ENCODE peak calls at places on chromosomes 12 and 14, in eight cellular contexts. S, G, Q, E, F, K, A and I are unnamed samples.

GRCh38 chr12:28340261-28340660 is 150.0 kb downstream of the CCDC91 start:
- DNase-seq in S (no peak), G (no peak), Q (no peak), E (no peak), F (peak), K (no peak), A (no peak), I (no peak)

GRCh38 chr14:81246561-81247270 is 26.0 kb upstream of the GTF2A1 start:
- DNase-seq in S (no peak), G (peak), Q (peak), E (no peak), F (no peak), K (no peak), A (no peak), I (no peak)

GRCh38 chr12:124172646-124173045 is 122.2 kb upstream of the RFLNA start:
- DNase-seq in S (no peak), G (peak), Q (peak), E (no peak), F (no peak), K (no peak), A (no peak), I (no peak)

GRCh38 chr14:37623971-37624370 is 28.5 kb downstream of the TTC6 start:
- DNase-seq in S (no peak), G (no peak), Q (peak), E (no peak), F (no peak), K (no peak), A (no peak), I (no peak)

GRCh38 chr12:94103986-94104385 is 44.4 kb upstream of the PLXNC1 start:
- DNase-seq in S (no peak), G (peak), Q (peak), E (no peak), F (no peak), K (no peak), A (no peak), I (no peak)

GRCh38 chr14:29242755-29243340 is 476.3 kb downstream of the FOXG1 start:
- DNase-seq in S (no peak), G (no peak), Q (no peak), E (no peak), F (no peak), K (no peak), A (no peak), I (no peak)

GRCh38 chr12:57430931-57431566 is at the start of gene R3HDM2:
- DNase-seq in S (peak), G (peak), Q (peak), E (peak), F (peak), K (peak), A (peak), I (peak)

GRCh38 chr12:10136637-10137205 is 6.7 kb upstream of the CLEC7A start:
- DNase-seq in S (no peak), G (no peak), Q (no peak), E (no peak), F (no peak), K (no peak), A (no peak), I (no peak)

GRCh38 chr12:88816201-88816600 is 235.9 kb upstream of the KITLG start:
- DNase-seq in S (no peak), G (peak), Q (no peak), E (no peak), F (no peak), K (no peak), A (no peak), I (no peak)

GRCh38 chr14:53963491-53964227 is 7.0 kb upstream of the BMP4 start:
- DNase-seq in S (peak), G (no peak), Q (no peak), E (no peak), F (no peak), K (peak), A (no peak), I (no peak)

GRCh38 chr12:66399626-66399931 is 97.3 kb downstream of the HELB start:
- DNase-seq in S (no peak), G (no peak), Q (no peak), E (no peak), F (no peak), K (no peak), A (no peak), I (no peak)

GRCh38 chr12:6632026-6632978 is 3.5 kb downstream of the LPAR5 start:
- DNase-seq in S (no peak), G (no peak), Q (peak), E (peak), F (no peak), K (no peak), A (peak), I (no peak)

GRCh38 chr12:86914716-86915115 is 658.5 kb upstream of the MGAT4C start:
- DNase-seq in S (peak), G (peak), Q (peak), E (no peak), F (peak), K (no peak), A (no peak), I (no peak)

GRCh38 chr12:76158518-76159321 is 74.2 kb upstream of the NAP1L1 start:
- DNase-seq in S (peak), G (peak), Q (no peak), E (peak), F (peak), K (no peak), A (peak), I (no peak)

GRCh38 chr12:100214518-100214917 is 13.9 kb downstream of the ACTR6 start:
- DNase-seq in S (no peak), G (no peak), Q (no peak), E (no peak), F (no peak), K (no peak), A (no peak), I (no peak)

GRCh38 chr12:47852096-47852571 is 32.4 kb upstream of the HDAC7 start:
- DNase-seq in S (no peak), G (no peak), Q (no peak), E (no peak), F (no peak), K (no peak), A (no peak), I (peak)

GRCh38 chr14:60064491-60065072 is 27.1 kb upstream of the PCNX4 start:
- DNase-seq in S (no peak), G (peak), Q (peak), E (no peak), F (peak), K (no peak), A (no peak), I (no peak)

GRCh38 chr12:95205685-95206084 is 11.6 kb downstream of the FGD6 start:
- DNase-seq in S (no peak), G (peak), Q (peak), E (no peak), F (peak), K (no peak), A (no peak), I (no peak)

GRCh38 chr12:76329163-76329562 is 19.1 kb downstream of the BBS10 start:
- DNase-seq in S (no peak), G (peak), Q (peak), E (no peak), F (no peak), K (no peak), A (no peak), I (no peak)

GRCh38 chr12:24948816-24949722 is at the start of gene BCAT1:
- DNase-seq in S (peak), G (peak), Q (no peak), E (no peak), F (peak), K (peak), A (peak), I (no peak)
- TF ChIP-seq CTCF in S (no peak), G (peak), Q (no peak), E (no peak), F (peak), K (no peak), A (no peak), I (no peak)

DNA sequence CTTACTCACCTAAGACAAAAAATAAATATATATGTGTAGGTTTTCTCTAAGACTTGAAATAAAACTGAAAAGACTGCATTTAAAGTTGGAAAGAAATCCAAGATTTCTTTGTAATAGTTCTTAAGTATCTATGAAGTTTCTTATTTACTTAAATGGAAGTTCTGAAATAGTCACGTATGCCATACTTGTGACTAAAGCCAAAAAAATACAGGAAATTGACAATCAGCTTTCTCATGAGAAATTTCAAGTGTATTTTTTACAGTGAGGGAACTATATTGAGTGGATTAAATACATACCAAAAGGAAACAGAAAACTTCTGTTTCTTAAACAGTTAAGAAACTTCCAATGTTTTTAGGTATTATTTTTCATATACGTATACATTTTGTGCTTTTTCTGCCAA is 188.1 kb downstream of the DPY19L2 start:
- DNase-seq in S (no peak), G (no peak), Q (no peak), E (no peak), F (no peak), K (no peak), A (no peak), I (no peak)
- TF ChIP-seq CTCF in S (no peak), G (no peak), Q (no peak), E (no peak), F (no peak), K (no peak), A (no peak), I (no peak)

DNA sequence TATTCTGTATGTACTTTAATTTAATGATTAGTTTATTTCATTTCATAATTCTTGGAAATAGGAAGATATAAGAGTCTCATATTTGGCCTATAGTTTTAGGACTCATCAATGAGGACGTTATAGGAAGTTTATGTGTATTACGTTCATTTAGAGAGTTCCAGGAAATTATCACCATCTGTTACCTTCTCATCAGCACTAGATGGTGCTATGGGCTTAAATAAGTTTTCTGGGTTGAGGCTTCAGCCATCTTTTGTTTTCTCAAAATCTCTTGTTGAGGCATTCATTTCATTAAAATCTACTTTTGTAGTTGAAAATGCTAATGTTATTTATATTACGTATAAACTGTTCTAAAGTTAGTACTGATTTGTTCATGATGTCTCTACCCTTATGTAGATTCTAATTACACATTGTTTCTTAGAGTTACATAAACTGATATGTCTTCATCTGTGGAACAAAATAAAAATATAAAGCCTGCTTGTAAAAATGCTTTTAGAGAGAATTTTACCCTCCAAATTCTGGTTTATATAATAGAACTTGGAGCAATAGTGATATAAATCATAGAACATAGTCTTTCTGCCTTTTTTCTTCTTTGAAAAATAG is 89.2 kb downstream of the CFAP54 start:
- DNase-seq in S (no peak), G (peak), Q (peak), E (no peak), F (peak), K (no peak), A (no peak), I (no peak)
- TF ChIP-seq CTCF in S (peak), G (peak), Q (peak), E (peak), F (peak), K (peak), A (peak), I (peak)

GRCh38 chr12:54853933-54854538 is at the start of gene MUCL1:
- DNase-seq in S (peak), G (peak), Q (peak), E (peak), F (peak), K (peak), A (peak), I (no peak)
- TF ChIP-seq CTCF in S (peak), G (peak), Q (peak), E (peak), F (peak), K (peak), A (peak), I (peak)

GRCh38 chr12:112684742-112685141 is 106.8 kb upstream of the RPH3A start:
- DNase-seq in S (no peak), G (no peak), Q (no peak), E (no peak), F (no peak), K (no peak), A (no peak), I (no peak)
- TF ChIP-seq CTCF in S (no peak), G (no peak), Q (no peak), E (no peak), F (no peak), K (no peak), A (no peak), I (no peak)

GRCh38 chr12:51027342-51027835 is 1.2 kb upstream of the SLC11A2 start:
- DNase-seq in S (no peak), G (no peak), Q (no peak), E (no peak), F (no peak), K (no peak), A (no peak), I (no peak)

GRCh38 chr12:51023625-51024395 is 2.4 kb downstream of the SLC11A2 start:
- DNase-seq in S (no peak), G (no peak), Q (no peak), E (no peak), F (no peak), K (no peak), A (no peak), I (no peak)

GRCh38 chr12:51025182-51025747 is 919 bp downstream of the SLC11A2 start:
- DNase-seq in S (no peak), G (no peak), Q (no peak), E (no peak), F (no peak), K (no peak), A (no peak), I (no peak)

GRCh38 chr12:51028126-51028810 is 2.1 kb upstream of the SLC11A2 start:
- DNase-seq in S (no peak), G (peak), Q (no peak), E (no peak), F (no peak), K (no peak), A (no peak), I (no peak)

DNA sequence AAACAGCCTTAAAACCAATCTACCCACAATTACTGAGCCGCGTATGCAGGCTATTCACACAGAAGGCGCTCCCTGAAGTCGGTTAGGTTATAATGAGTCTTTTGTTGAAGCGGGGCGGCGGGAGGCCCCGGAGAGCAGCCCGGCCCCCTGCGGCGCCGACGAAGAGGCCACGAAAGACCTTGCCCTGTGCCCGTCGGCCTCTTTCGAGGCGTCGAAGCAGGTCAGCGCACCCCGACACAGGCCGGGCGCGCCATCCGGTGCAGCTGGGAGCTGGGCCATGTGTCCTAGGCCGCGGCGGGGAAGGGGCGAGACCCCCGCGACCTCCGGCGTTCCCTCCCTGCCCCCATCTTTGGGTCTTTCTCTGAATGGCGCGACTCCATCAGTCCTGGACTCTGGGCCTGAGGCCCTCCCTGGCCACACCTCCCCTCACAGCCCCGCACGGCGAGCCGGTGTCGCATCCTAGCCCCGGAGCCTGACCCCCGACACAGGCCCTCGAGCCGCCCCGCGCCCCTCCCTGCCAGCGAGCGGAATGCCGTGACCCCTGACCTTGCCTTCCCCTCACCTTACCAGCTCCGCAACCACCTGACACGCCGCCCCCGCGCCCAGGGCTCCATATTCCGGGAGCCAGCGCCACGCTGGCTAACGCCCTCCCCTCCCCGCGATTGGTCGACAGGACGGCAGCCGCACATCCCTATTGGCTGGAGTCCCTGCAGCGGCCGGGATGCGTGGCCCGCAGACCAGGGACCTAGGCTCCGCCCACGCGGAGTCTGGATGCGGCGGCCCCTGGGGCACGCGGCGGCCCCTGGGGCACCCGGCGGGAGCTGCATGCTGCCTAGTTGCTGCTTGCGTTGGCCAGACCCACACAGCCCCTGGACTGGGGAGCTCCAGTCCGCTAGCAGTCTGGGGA is at the start of gene SLC11A2:
- DNase-seq in S (peak), G (peak), Q (peak), E (peak), F (peak), K (peak), A (peak), I (peak)
- TF ChIP-seq CTCF in S (no peak), G (peak), Q (no peak), E (no peak), F (peak), K (no peak), A (no peak), I (no peak)

GRCh38 chr12:116882742-116883141 is 1.5 kb upstream of the HRK start:
- DNase-seq in S (no peak), G (peak), Q (no peak), E (no peak), F (no peak), K (no peak), A (no peak), I (peak)
- TF ChIP-seq CTCF in S (no peak), G (peak), Q (no peak), E (no peak), F (peak), K (no peak), A (no peak), I (peak)

DNA sequence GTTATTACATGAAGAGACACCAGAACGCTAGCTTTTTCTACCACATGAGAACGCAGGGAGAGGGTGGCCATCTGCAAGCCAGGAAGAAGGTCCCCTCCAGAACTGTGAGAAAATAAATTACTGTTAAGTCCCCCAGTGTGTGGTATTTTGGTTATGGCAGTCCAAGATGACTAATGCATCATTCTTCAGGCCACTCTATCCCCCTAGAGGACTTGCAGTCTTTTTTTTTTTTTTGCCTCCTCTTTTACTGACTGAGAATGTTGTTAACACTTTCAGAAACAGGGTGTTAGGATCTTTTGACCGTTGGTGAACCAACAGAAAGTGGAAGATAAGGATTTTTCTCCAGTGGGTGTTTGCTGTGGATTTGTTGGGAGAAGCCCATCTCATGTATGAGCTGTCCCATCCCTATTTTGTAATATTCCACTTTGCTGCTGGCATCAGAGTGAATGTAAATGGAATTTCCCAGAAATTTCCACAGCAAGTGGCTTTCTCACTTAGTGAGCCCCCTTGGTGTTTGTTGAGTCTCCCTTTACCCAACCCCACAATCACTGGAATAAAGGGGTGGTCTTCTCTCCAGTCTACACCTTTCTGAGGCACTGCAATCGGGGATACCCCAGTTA is 37.9 kb downstream of the MARK3 start:
- DNase-seq in S (no peak), G (peak), Q (no peak), E (no peak), F (no peak), K (no peak), A (no peak), I (no peak)
- TF ChIP-seq CTCF in S (no peak), G (peak), Q (no peak), E (no peak), F (no peak), K (no peak), A (no peak), I (no peak)